ENCODE peak calls at places on chromosomes 11 and 22, in eight cellular contexts. P is coronary artery, Y is AG04450, N is A549, F is right cardiac atrium, H is spleen, V is HL-60, M is neural progenitor cell. W is an unnamed sample.

GRCh38 chr22:37496651-37497599 is 10.7 kb upstream of the MFNG start:
- DNase-seq in P (no peak), Y (peak), N (peak), F (no peak), H (no peak), V (no peak), M (peak), W (no peak)

GRCh38 chr22:37198290-37199102 is 10.4 kb upstream of the C1QTNF6 start:
- DNase-seq in P (no peak), Y (no peak), N (peak), F (peak), H (peak), V (peak), M (peak), W (peak)

GRCh38 chr22:44574057-44574456 is 76.0 kb upstream of the RTL6 start:
- DNase-seq in P (no peak), Y (no peak), N (peak), F (peak), H (no peak), V (no peak), M (no peak), W (no peak)

GRCh38 chr22:21701384-21701971 is 34.1 kb downstream of the YPEL1 start:
- DNase-seq in P (no peak), Y (no peak), N (no peak), F (no peak), H (no peak), V (no peak), M (no peak), W (no peak)

GRCh38 chr22:37182949-37183245 is 5.2 kb downstream of the C1QTNF6 start:
- DNase-seq in P (no peak), Y (no peak), N (no peak), F (peak), H (peak), V (no peak), M (no peak), W (no peak)

GRCh38 chr22:50114221-50114981 is 24.6 kb downstream of the MOV10L1 start:
- DNase-seq in P (no peak), Y (peak), N (no peak), F (no peak), H (no peak), V (no peak), M (peak), W (no peak)

GRCh38 chr11:67644042-67644441 is 4.5 kb upstream of the TBX10 start:
- DNase-seq in P (no peak), Y (no peak), N (peak), F (no peak), H (no peak), V (no peak), M (peak), W (no peak)

GRCh38 chr11:1521382-1522080 is 35.0 kb upstream of the MOB2 start:
- DNase-seq in P (no peak), Y (no peak), N (no peak), F (no peak), H (peak), V (no peak), M (no peak), W (no peak)

GRCh38 chr11:35214792-35215193 is 75.8 kb downstream of the CD44 start:
- DNase-seq in P (no peak), Y (peak), N (peak), F (no peak), H (no peak), V (no peak), M (peak), W (no peak)

GRCh38 chr11:88305430-88305829 is 32.1 kb downstream of the CTSC start:
- DNase-seq in P (no peak), Y (no peak), N (no peak), F (no peak), H (no peak), V (no peak), M (no peak), W (no peak)

GRCh38 chr11:85844439-85845051 is 10.6 kb upstream of the CCDC83 start:
- DNase-seq in P (no peak), Y (no peak), N (peak), F (no peak), H (no peak), V (no peak), M (no peak), W (no peak)
- H3K27ac ChIP-seq in P (no peak), Y (peak), N (peak), F (no peak), H (no peak), V (no peak), M (no peak), W (no peak)

GRCh38 chr11:119716475-119717057 is 12.4 kb downstream of the NECTIN1 start:
- DNase-seq in P (no peak), Y (no peak), N (no peak), F (no peak), H (no peak), V (no peak), M (no peak), W (no peak)
- H3K27ac ChIP-seq in P (no peak), Y (no peak), N (no peak), F (no peak), H (no peak), V (no peak), M (no peak), W (no peak)

GRCh38 chr11:95148421-95148820 is 58.8 kb downstream of the ENDOD1 start:
- DNase-seq in P (no peak), Y (no peak), N (no peak), F (no peak), H (no peak), V (no peak), M (no peak), W (no peak)

GRCh38 chr11:95148938-95149337 is 59.3 kb downstream of the ENDOD1 start:
- DNase-seq in P (no peak), Y (no peak), N (no peak), F (no peak), H (no peak), V (no peak), M (no peak), W (no peak)

GRCh38 chr11:95152878-95153856 is 63.5 kb downstream of the ENDOD1 start:
- DNase-seq in P (no peak), Y (no peak), N (no peak), F (no peak), H (peak), V (no peak), M (no peak), W (no peak)

GRCh38 chr11:95149659-95150294 is 60.1 kb downstream of the ENDOD1 start:
- DNase-seq in P (no peak), Y (no peak), N (no peak), F (peak), H (peak), V (no peak), M (peak), W (peak)

GRCh38 chr11:95150977-95151684 is 61.5 kb downstream of the ENDOD1 start:
- DNase-seq in P (peak), Y (peak), N (peak), F (peak), H (peak), V (peak), M (peak), W (peak)
- H3K27ac ChIP-seq in P (peak), Y (no peak), N (peak), F (peak), H (peak), V (peak), M (no peak), W (peak)

GRCh38 chr11:27372159-27372558 is 9.1 kb upstream of the CCDC34 start:
- DNase-seq in P (no peak), Y (no peak), N (no peak), F (no peak), H (no peak), V (no peak), M (no peak), W (no peak)

GRCh38 chr11:27371490-27371889 is 8.5 kb upstream of the CCDC34 start:
- DNase-seq in P (no peak), Y (no peak), N (no peak), F (no peak), H (no peak), V (no peak), M (no peak), W (no peak)

GRCh38 chr11:27363576-27364115 is 631 bp upstream of the CCDC34 start:
- DNase-seq in P (no peak), Y (no peak), N (no peak), F (no peak), H (no peak), V (no peak), M (no peak), W (no peak)

GRCh38 chr11:27370374-27370773 is 7.4 kb upstream of the CCDC34 start:
- DNase-seq in P (no peak), Y (peak), N (no peak), F (no peak), H (no peak), V (no peak), M (no peak), W (no peak)

DNA sequence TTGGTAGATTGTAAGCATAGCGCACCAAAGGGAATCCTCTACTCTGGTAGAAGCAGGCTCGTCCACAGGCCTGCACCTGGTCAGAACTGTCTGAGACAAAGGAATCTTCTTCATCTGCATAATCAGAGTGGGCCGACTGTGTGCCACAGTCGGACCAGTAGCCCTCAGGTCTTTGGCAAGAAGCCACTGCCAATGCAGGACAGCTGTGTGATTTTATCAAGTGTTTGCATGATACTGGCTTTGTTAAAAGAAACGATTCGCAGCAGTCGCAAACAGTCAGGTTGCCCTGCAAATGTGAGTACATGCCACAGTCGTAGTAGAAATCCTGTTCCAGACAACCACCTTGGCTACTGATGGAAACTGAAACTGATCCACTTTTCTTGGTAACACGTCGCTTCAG is 4.9 kb upstream of the CCDC34 start:
- DNase-seq in P (no peak), Y (no peak), N (no peak), F (no peak), H (no peak), V (no peak), M (no peak), W (no peak)
- H3K27ac ChIP-seq in P (no peak), Y (no peak), N (no peak), F (no peak), H (no peak), V (no peak), M (peak), W (no peak)

DNA sequence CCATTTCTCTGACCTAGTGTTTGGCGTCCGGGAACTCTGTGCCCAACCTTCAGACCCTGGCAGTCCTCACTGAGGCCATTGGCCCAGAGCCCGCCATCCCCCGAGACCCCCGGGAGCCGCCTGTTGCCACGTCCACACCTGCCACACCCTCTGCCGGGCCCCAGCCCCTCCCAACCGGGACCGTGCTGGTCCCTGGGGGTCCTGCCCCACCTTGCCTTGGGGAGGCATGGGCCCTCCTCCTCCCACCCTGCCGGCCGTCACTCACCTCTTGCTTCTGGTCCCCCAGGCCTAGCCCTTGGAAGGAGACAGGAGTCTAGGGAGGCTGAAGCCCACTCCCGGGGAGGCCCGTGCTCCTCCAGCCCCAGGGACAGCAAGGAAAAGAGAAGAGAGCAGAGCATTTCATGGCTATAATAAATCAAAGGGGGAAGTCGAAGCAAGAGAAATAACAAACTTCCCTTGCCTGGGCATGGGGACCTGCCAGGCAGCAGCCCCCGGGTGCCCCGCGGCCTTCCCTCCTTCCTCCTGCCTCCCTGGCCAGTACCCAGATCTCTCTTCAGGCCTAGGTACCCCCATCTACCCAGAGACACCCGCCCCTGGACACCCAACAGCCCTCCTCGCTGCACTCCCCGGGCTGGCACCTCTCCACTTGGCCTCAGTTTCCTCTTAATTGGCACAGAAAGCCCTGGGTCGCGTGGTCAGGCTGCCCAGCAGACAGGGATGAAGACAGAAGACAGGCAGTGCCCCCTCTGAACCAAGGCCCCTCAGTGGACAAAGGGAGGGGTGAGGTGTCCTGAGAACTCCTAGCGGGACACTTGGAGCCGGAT is 13.0 kb upstream of the SLC39A13 start:
- DNase-seq in P (no peak), Y (no peak), N (no peak), F (no peak), H (peak), V (no peak), M (no peak), W (no peak)
- H3K27ac ChIP-seq in P (peak), Y (no peak), N (no peak), F (peak), H (peak), V (peak), M (no peak), W (peak)

DNA sequence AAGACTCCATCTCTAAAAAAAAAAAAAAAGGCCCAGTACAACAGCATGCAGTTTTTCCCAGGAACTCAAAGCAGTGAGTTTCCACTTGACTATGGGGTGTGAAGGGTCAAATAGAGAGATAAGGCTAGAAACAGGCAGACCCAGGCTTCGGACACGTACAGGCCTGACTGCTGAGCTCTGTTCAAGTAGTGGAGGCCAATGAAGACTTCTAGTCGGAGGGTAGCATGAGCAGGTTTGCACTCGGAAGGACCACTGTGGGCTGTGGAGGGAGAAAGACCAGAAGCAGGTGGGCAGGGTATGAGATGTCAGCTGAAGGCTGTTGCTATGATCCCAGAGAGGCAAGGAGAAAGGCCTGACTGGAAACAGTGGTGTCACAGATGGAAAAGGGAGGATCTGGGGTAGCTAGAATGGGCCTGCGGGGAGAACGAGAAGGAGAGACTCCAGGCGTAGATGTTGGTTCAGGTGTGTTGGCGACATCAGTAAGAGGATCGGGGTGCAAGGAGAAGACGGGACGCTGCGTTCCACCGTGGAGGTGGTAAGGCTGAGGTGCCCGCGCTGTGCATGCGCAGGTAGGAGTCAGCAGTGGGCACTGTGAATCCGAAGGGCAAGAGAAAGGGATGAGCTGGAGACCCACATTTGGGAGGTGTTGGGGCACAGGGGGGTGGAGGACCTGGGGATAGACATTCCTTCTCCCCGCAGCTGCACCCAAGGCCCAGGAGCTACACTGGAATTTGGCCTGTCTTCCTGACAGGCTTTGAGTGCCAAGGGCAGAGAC is 49.4 kb upstream of the RAB1B start:
- DNase-seq in P (peak), Y (no peak), N (no peak), F (no peak), H (no peak), V (no peak), M (no peak), W (no peak)
- H3K27ac ChIP-seq in P (no peak), Y (no peak), N (no peak), F (no peak), H (no peak), V (no peak), M (no peak), W (no peak)

DNA sequence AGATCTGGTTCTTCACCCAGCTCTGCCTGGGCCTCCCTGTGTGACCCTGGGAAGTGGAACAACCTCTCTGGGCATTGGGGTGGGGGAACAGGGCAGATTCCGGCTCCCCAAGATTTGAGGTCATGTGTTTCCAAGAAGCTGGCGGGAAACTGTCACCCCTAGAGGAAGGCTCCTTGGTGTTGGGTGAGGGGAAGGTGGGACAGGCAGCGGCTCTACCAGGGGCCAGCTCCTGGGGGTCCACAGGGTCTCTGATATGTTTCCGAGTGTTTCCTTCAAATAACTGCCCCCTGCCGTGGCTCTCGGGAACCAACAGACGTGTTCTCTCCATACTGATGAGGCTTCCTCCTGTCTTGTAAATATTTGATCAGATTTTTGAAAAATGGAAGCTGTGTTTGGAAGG is 78.5 kb downstream of the MPPED1 start:
- DNase-seq in P (no peak), Y (no peak), N (no peak), F (no peak), H (no peak), V (no peak), M (no peak), W (no peak)
- H3K27ac ChIP-seq in P (no peak), Y (no peak), N (no peak), F (no peak), H (no peak), V (no peak), M (no peak), W (no peak)

DNA sequence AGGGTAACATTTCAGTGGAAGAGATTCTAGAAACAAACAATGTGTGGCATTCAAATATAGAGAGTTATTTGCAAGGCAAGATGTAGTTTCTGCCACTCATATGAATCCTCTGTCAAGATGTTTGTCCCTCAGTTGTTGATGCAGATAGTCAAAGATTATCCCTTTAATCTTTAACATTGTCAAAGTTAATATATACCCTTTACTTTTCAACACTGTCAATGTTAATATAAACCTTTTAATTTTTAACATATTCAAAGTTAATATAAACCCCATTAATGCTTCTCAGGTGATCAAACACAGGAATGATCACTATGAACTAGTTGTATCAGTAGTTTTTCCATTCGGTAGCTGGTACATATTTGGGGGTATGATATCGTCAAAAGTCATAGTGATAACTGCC is 51.9 kb upstream of the PICALM start:
- DNase-seq in P (no peak), Y (no peak), N (no peak), F (no peak), H (no peak), V (no peak), M (no peak), W (no peak)
- H3K27ac ChIP-seq in P (no peak), Y (no peak), N (no peak), F (no peak), H (no peak), V (no peak), M (no peak), W (no peak)

DNA sequence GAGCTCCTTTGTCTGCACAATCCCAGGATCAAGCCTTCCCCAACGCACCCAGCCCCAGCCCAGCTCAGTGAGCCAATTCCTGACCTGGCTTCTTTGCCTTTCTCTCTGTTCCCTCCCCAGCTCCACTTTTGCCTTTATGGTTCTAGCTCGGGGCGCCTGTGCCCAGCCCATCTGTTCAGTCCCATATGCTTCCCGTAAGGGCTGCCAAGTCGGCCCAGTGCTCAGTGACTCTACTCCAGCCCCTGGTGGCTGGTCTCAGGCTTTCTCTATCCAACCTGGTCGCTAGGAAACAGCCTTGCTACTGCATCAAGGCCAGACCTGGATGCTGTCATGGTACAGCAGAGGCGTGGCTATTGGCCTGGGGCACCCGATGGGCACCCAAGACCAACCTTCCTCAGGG is 178.1 kb downstream of the DSCAML1 start:
- DNase-seq in P (no peak), Y (no peak), N (no peak), F (no peak), H (no peak), V (no peak), M (peak), W (peak)
- H3K27ac ChIP-seq in P (no peak), Y (no peak), N (no peak), F (no peak), H (no peak), V (no peak), M (no peak), W (peak)

DNA sequence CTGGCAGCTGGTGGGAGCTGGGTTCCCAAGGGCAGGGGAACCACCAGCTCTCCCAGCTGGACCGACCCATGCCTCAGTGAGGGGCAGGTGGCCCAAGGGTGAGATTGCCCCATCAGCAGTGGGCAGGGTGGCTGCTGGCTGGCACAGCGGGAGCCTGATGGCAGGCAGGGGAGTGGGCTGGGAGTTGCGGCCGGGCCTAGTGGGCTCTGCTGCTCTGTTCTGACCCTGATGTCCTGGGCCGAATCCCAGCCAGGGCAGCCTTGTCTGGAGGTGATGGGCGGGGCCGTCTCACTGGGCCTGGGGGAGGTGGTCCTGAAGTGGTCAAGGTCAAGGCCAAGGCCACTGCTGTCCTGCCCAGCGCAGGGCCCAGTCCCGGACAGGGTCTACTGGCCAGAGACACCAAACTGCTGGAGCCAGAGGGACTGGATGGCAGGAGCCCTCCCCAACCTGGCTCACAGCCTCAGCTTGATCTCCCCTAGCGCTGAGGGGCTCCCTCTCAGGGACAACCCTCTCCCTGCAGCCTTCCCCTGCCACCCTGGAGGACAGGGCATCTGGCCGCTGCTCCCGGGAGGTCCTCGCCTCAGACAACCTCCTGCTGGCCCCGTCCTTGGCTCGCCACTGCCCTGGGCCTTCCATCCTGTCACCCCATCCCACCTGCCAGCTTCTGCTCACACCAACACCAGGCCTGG is 26.5 kb upstream of the PPARA start:
- DNase-seq in P (no peak), Y (no peak), N (no peak), F (no peak), H (peak), V (no peak), M (no peak), W (no peak)
- H3K27ac ChIP-seq in P (no peak), Y (no peak), N (no peak), F (no peak), H (no peak), V (no peak), M (no peak), W (no peak)